ENCODE peak calls at places on chromosomes 11 and 22, in eight cellular contexts. C is fibroblast of lung; J is AG08396; Q is posterior vena cava; U is central memory CD4-positive, alpha-beta T cell; O is AG09309; K is OCI-LY7; B is stimulated activated CD4-positive, alpha-beta T cell treated with anti-CD3 and anti-CD28 coated beads, Interleukin-4, amount 100 ng/mL, for 1 hour. L is an unnamed sample.

GRCh38 chr11:67302571-67303131 is 679 bp upstream of the SSH3 start:
- DNase-seq in O (no peak), B (no peak), Q (peak), C (no peak), K (no peak), J (no peak), U (no peak), L (peak)

GRCh38 chr11:124837491-124837856 is 27.8 kb upstream of the ROBO3 start:
- DNase-seq in U (no peak), O (peak), C (peak), Q (no peak), B (no peak), J (peak), K (peak), L (no peak)

GRCh38 chr11:129286813-129287212 is 88.8 kb upstream of the BARX2 start:
- DNase-seq in C (no peak), J (no peak), B (no peak), Q (no peak), K (no peak), U (no peak), O (no peak), L (no peak)

GRCh38 chr22:19904881-19905618 is 36.5 kb upstream of the COMT start:
- DNase-seq in K (no peak), U (no peak), O (no peak), Q (no peak), C (no peak), J (no peak), B (no peak), L (no peak)

GRCh38 chr11:7858001-7858400 is 61.3 kb upstream of the OR5P2 start:
- DNase-seq in J (no peak), O (no peak), B (no peak), K (no peak), C (no peak), Q (no peak), U (no peak), L (no peak)

GRCh38 chr22:40326905-40327735 is 19.2 kb upstream of the ADSL start:
- DNase-seq in J (no peak), Q (no peak), K (no peak), B (no peak), C (peak), U (peak), O (no peak), L (no peak)

GRCh38 chr11:64844330-64845124 is at the start of gene CDC42BPG:
- DNase-seq in U (peak), Q (no peak), C (peak), J (peak), B (peak), K (peak), O (no peak), L (no peak)

GRCh38 chr11:77590194-77590591 is 440 bp downstream of the AQP11 start:
- DNase-seq in O (no peak), C (peak), B (peak), J (peak), Q (peak), K (no peak), U (no peak), L (no peak)

GRCh38 chr11:76663461-76663760 is 7.1 kb downstream of the LRRC32 start:
- DNase-seq in U (no peak), B (no peak), K (no peak), C (no peak), Q (no peak), O (no peak), J (no peak), L (peak)

GRCh38 chr11:47185305-47186075 is 744 bp downstream of the PACSIN3 start:
- DNase-seq in O (no peak), B (no peak), U (no peak), C (peak), J (peak), K (no peak), Q (no peak), L (no peak)

GRCh38 chr22:23075525-23076216 is 5.4 kb downstream of the GNAZ start:
- DNase-seq in U (no peak), J (no peak), O (no peak), C (no peak), B (no peak), Q (no peak), K (no peak), L (no peak)

GRCh38 chr11:61378713-61379313 is 13.6 kb upstream of the TMEM216 start:
- DNase-seq in J (peak), K (no peak), U (no peak), Q (no peak), C (peak), O (peak), B (no peak), L (no peak)

GRCh38 chr22:49481651-49482399 is 345.8 kb downstream of the BRD1 start:
- DNase-seq in K (no peak), J (no peak), U (no peak), O (no peak), B (no peak), C (no peak), Q (no peak), L (peak)

GRCh38 chr11:122803306-122803705 is 35.0 kb upstream of the CRTAM start:
- DNase-seq in Q (no peak), K (no peak), C (peak), O (peak), U (no peak), J (peak), B (no peak), L (no peak)

GRCh38 chr11:11279956-11280689 is 72.9 kb downstream of the CSNK2A3 start:
- DNase-seq in Q (no peak), U (no peak), C (peak), J (peak), B (no peak), K (peak), O (no peak), L (peak)

GRCh38 chr11:117815262-117815803 is 9.2 kb downstream of the FXYD2 start:
- DNase-seq in K (peak), Q (peak), O (no peak), B (peak), J (no peak), C (no peak), U (peak), L (no peak)

GRCh38 chr11:58058276-58059010 is 27.7 kb downstream of the OR6Q1 start:
- DNase-seq in U (no peak), B (no peak), J (peak), K (no peak), C (no peak), Q (no peak), O (no peak), L (no peak)

GRCh38 chr11:62546937-62547625 is 475 bp upstream of the AHNAK start:
- DNase-seq in U (no peak), C (peak), J (peak), Q (no peak), B (no peak), K (no peak), O (no peak), L (no peak)

GRCh38 chr22:43236401-43237166 is 49.6 kb upstream of the TTLL12 start:
- DNase-seq in Q (no peak), K (no peak), O (no peak), B (no peak), C (no peak), J (no peak), U (no peak), L (no peak)

GRCh38 chr11:84719935-84720577 is 907.1 kb downstream of the DLG2 start:
- DNase-seq in B (no peak), K (no peak), O (no peak), Q (peak), U (no peak), C (no peak), J (no peak), L (no peak)